ENCODE peak calls at places on chromosomes 13 and 19, in five cellular contexts. One of them, this sample, is unnamed.

GRCh38 chr13:86689901-86690300 is 890.7 kb upstream of the SLITRK6 start:
- DNase-seq in lower leg skin: no peak
- DNase-seq in hippocampal formation: no peak
- DNase-seq in hypothalamus: no peak
- DNase-seq in NCI-H774: no peak
- DNase-seq in this sample: no peak

GRCh38 chr19:44072543-44073401 is 813 bp downstream of the ZNF284 start:
- DNase-seq in hippocampal formation: no peak
- DNase-seq in lower leg skin: no peak
- DNase-seq in hypothalamus: no peak
- DNase-seq in NCI-H774: no peak
- DNase-seq in this sample: peak

GRCh38 chr13:51416107-51416506 is 36.7 kb downstream of the INTS6 start:
- DNase-seq in hypothalamus: no peak
- DNase-seq in hippocampal formation: no peak
- DNase-seq in NCI-H774: no peak
- DNase-seq in lower leg skin: no peak
- DNase-seq in this sample: no peak

GRCh38 chr19:17784201-17785008 is 10.5 kb upstream of the B3GNT3 start:
- DNase-seq in hippocampal formation: peak
- DNase-seq in NCI-H774: peak
- DNase-seq in lower leg skin: no peak
- DNase-seq in hypothalamus: peak
- DNase-seq in this sample: peak

GRCh38 chr19:2478324-2478755 is 2.4 kb downstream of the GADD45B start:
- DNase-seq in hippocampal formation: peak
- DNase-seq in hypothalamus: peak
- DNase-seq in lower leg skin: peak
- DNase-seq in NCI-H774: no peak
- DNase-seq in this sample: peak

GRCh38 chr13:19984430-19985218 is 26.1 kb downstream of the ZMYM2 start:
- DNase-seq in hypothalamus: no peak
- DNase-seq in hippocampal formation: peak
- DNase-seq in NCI-H774: no peak
- DNase-seq in lower leg skin: no peak
- DNase-seq in this sample: peak

GRCh38 chr19:6588508-6589345 is 2.2 kb downstream of the CD70 start:
- DNase-seq in lower leg skin: no peak
- DNase-seq in hypothalamus: no peak
- DNase-seq in NCI-H774: no peak
- DNase-seq in hippocampal formation: no peak
- DNase-seq in this sample: no peak

GRCh38 chr13:99495478-99496321 is 5.6 kb upstream of the TM9SF2 start:
- DNase-seq in NCI-H774: no peak
- DNase-seq in hippocampal formation: no peak
- DNase-seq in hypothalamus: no peak
- DNase-seq in lower leg skin: no peak
- DNase-seq in this sample: no peak

GRCh38 chr13:49241296-49241695 is 6.4 kb upstream of the CDADC1 start:
- DNase-seq in hypothalamus: no peak
- DNase-seq in NCI-H774: no peak
- DNase-seq in hippocampal formation: no peak
- DNase-seq in lower leg skin: no peak
- DNase-seq in this sample: no peak

GRCh38 chr19:6963937-6964336 is 57.3 kb downstream of the MBD3L2B start:
- DNase-seq in NCI-H774: no peak
- DNase-seq in hypothalamus: no peak
- DNase-seq in lower leg skin: no peak
- DNase-seq in hippocampal formation: no peak
- DNase-seq in this sample: no peak

GRCh38 chr19:3196933-3197205 is 11.1 kb downstream of the NCLN start:
- DNase-seq in hippocampal formation: no peak
- DNase-seq in hypothalamus: no peak
- DNase-seq in lower leg skin: no peak
- DNase-seq in NCI-H774: no peak
- DNase-seq in this sample: no peak

GRCh38 chr13:42361701-42362100 is 89.7 kb downstream of the AKAP11 start:
- DNase-seq in hypothalamus: no peak
- DNase-seq in hippocampal formation: no peak
- DNase-seq in lower leg skin: no peak
- DNase-seq in NCI-H774: no peak
- DNase-seq in this sample: no peak

GRCh38 chr19:39293394-39293793 is 2.8 kb upstream of the IFNL1 start:
- DNase-seq in lower leg skin: no peak
- DNase-seq in NCI-H774: no peak
- DNase-seq in hippocampal formation: no peak
- DNase-seq in hypothalamus: no peak
- DNase-seq in this sample: no peak

GRCh38 chr13:29782798-29783197 is 67.6 kb downstream of the UBL3 start:
- DNase-seq in lower leg skin: no peak
- DNase-seq in hypothalamus: no peak
- DNase-seq in NCI-H774: no peak
- DNase-seq in hippocampal formation: no peak
- DNase-seq in this sample: no peak

GRCh38 chr19:3625996-3626472 is 556 bp downstream of the CACTIN start:
- DNase-seq in hippocampal formation: no peak
- DNase-seq in lower leg skin: no peak
- DNase-seq in hypothalamus: no peak
- DNase-seq in NCI-H774: no peak
- DNase-seq in this sample: no peak

GRCh38 chr19:5141926-5142724 is 173.2 kb downstream of the KDM4B start:
- DNase-seq in hippocampal formation: no peak
- DNase-seq in hypothalamus: no peak
- DNase-seq in NCI-H774: no peak
- DNase-seq in lower leg skin: no peak
- DNase-seq in this sample: peak

GRCh38 chr19:44757057-44757734 is 8.7 kb downstream of the BCL3 start:
- DNase-seq in NCI-H774: no peak
- DNase-seq in hippocampal formation: no peak
- DNase-seq in lower leg skin: peak
- DNase-seq in hypothalamus: peak
- DNase-seq in this sample: peak

GRCh38 chr19:35099155-35099896 is 16.3 kb upstream of the FXYD3 start:
- DNase-seq in hypothalamus: no peak
- DNase-seq in lower leg skin: no peak
- DNase-seq in NCI-H774: no peak
- DNase-seq in hippocampal formation: no peak
- DNase-seq in this sample: no peak

GRCh38 chr13:98349731-98350305 is 172.7 kb upstream of the RNF113B start:
- DNase-seq in hypothalamus: no peak
- DNase-seq in NCI-H774: no peak
- DNase-seq in lower leg skin: peak
- DNase-seq in hippocampal formation: no peak
- DNase-seq in this sample: peak

GRCh38 chr19:10191347-10191746 is 3.4 kb downstream of the DNMT1 start:
- DNase-seq in hypothalamus: no peak
- DNase-seq in NCI-H774: no peak
- DNase-seq in lower leg skin: no peak
- DNase-seq in hippocampal formation: no peak
- DNase-seq in this sample: no peak

GRCh38 chr19:47512183-47512947 is 2.5 kb downstream of the NAPA start:
- DNase-seq in NCI-H774: no peak
- DNase-seq in lower leg skin: peak
- DNase-seq in hippocampal formation: no peak
- DNase-seq in hypothalamus: no peak
- DNase-seq in this sample: no peak

GRCh38 chr13:70604448-70604847 is 496.2 kb upstream of the KLHL1 start:
- DNase-seq in hippocampal formation: no peak
- DNase-seq in lower leg skin: no peak
- DNase-seq in NCI-H774: no peak
- DNase-seq in hypothalamus: no peak
- DNase-seq in this sample: no peak

GRCh38 chr19:10044390-10044789 is 31.1 kb downstream of the RDH8 start:
- DNase-seq in NCI-H774: no peak
- DNase-seq in hippocampal formation: no peak
- DNase-seq in hypothalamus: no peak
- DNase-seq in lower leg skin: no peak
- DNase-seq in this sample: peak

GRCh38 chr19:2700660-2701360 is 1.7 kb downstream of the GNG7 start:
- DNase-seq in lower leg skin: no peak
- DNase-seq in hippocampal formation: no peak
- DNase-seq in NCI-H774: no peak
- DNase-seq in hypothalamus: no peak
- DNase-seq in this sample: peak

GRCh38 chr19:19134687-19135158 is 3.6 kb downstream of the TMEM161A start:
- DNase-seq in lower leg skin: no peak
- DNase-seq in hypothalamus: no peak
- DNase-seq in hippocampal formation: no peak
- DNase-seq in NCI-H774: peak
- DNase-seq in this sample: peak

GRCh38 chr19:18798384-18799352 is 7.6 kb upstream of the COMP start:
- DNase-seq in NCI-H774: peak
- DNase-seq in hypothalamus: no peak
- DNase-seq in lower leg skin: no peak
- DNase-seq in hippocampal formation: no peak
- DNase-seq in this sample: peak

GRCh38 chr19:46489445-46490272 is 6.0 kb downstream of the PNMA8B start:
- DNase-seq in NCI-H774: no peak
- DNase-seq in hippocampal formation: no peak
- DNase-seq in hypothalamus: no peak
- DNase-seq in lower leg skin: peak
- DNase-seq in this sample: peak

GRCh38 chr13:26619321-26619720 is 61.8 kb downstream of the WASF3 start:
- DNase-seq in hypothalamus: no peak
- DNase-seq in hippocampal formation: no peak
- DNase-seq in lower leg skin: no peak
- DNase-seq in NCI-H774: no peak
- DNase-seq in this sample: no peak

GRCh38 chr19:51158474-51159129 is 16.5 kb downstream of the SIGLEC7 start:
- DNase-seq in hippocampal formation: no peak
- DNase-seq in NCI-H774: no peak
- DNase-seq in hypothalamus: no peak
- DNase-seq in lower leg skin: peak
- DNase-seq in this sample: peak

GRCh38 chr13:51769455-51770127 is 34.4 kb downstream of the DHRS12 start:
- DNase-seq in hippocampal formation: no peak
- DNase-seq in lower leg skin: peak
- DNase-seq in hypothalamus: no peak
- DNase-seq in NCI-H774: no peak
- DNase-seq in this sample: no peak

GRCh38 chr19:15418112-15418587 is 638 bp downstream of the AKAP8L start:
- DNase-seq in NCI-H774: no peak
- DNase-seq in lower leg skin: no peak
- DNase-seq in hypothalamus: no peak
- DNase-seq in hippocampal formation: no peak
- DNase-seq in this sample: no peak

GRCh38 chr13:114112231-114112825 is 20.1 kb downstream of the RASA3 start:
- DNase-seq in NCI-H774: no peak
- DNase-seq in lower leg skin: peak
- DNase-seq in hypothalamus: no peak
- DNase-seq in hippocampal formation: no peak
- DNase-seq in this sample: peak

GRCh38 chr13:27005556-27005955 is 166.1 kb downstream of the USP12 start:
- DNase-seq in hippocampal formation: peak
- DNase-seq in NCI-H774: peak
- DNase-seq in hypothalamus: peak
- DNase-seq in lower leg skin: peak
- DNase-seq in this sample: no peak

GRCh38 chr19:1206733-1207301 is 1.2 kb downstream of the STK11 start:
- DNase-seq in hippocampal formation: no peak
- DNase-seq in lower leg skin: no peak
- DNase-seq in hypothalamus: no peak
- DNase-seq in NCI-H774: no peak
- DNase-seq in this sample: peak

GRCh38 chr19:3095375-3096191 is 1.4 kb downstream of the GNA11 start:
- DNase-seq in NCI-H774: no peak
- DNase-seq in hippocampal formation: no peak
- DNase-seq in hypothalamus: no peak
- DNase-seq in lower leg skin: no peak
- DNase-seq in this sample: peak

GRCh38 chr19:5005096-5005495 is 36.2 kb downstream of the KDM4B start:
- DNase-seq in hippocampal formation: no peak
- DNase-seq in NCI-H774: no peak
- DNase-seq in lower leg skin: no peak
- DNase-seq in hypothalamus: no peak
- DNase-seq in this sample: no peak

GRCh38 chr19:52086481-52086880 is 9.1 kb downstream of the ZNF841 start:
- DNase-seq in lower leg skin: no peak
- DNase-seq in hypothalamus: no peak
- DNase-seq in NCI-H774: no peak
- DNase-seq in hippocampal formation: no peak
- DNase-seq in this sample: no peak

GRCh38 chr13:38008636-38009035 is 139.1 kb upstream of the TRPC4 start:
- DNase-seq in NCI-H774: no peak
- DNase-seq in hypothalamus: no peak
- DNase-seq in hippocampal formation: no peak
- DNase-seq in lower leg skin: no peak
- DNase-seq in this sample: no peak